ENCODE peak calls at places on chromosome 5, in four cellular contexts. E is GM23248, X is DND-41, N is GM12878. U is an unnamed sample. For H3K79me2 and H3K4me1, the result is how much of the 10 kb centered on the place peaks cover.

GRCh38 chr5:146632620-146633019 is 116.6 kb upstream of the GPR151 start:
- DNase-seq in E (no peak), X (no peak), N (no peak), U (no peak)

GRCh38 chr5:102858808-102859207 is 103.7 kb downstream of the PAM start:
- DNase-seq in E (peak), X (no peak), N (no peak), U (no peak)

GRCh38 chr5:91219803-91220371 is 163.2 kb downstream of the ARRDC3 start:
- DNase-seq in E (no peak), X (peak), N (no peak), U (peak)

GRCh38 chr5:39040875-39041274 is 33.3 kb downstream of the RICTOR start:
- DNase-seq in E (no peak), X (no peak), N (no peak), U (no peak)

GRCh38 chr5:14872070-14872989 is 752 bp upstream of the ANKH start:
- DNase-seq in E (peak), X (peak), N (no peak), U (peak)

GRCh38 chr5:159409801-159410200 is 79.5 kb upstream of the IL12B start:
- DNase-seq in E (no peak), X (no peak), N (peak), U (no peak)

GRCh38 chr5:169795311-169795710 is 158.2 kb downstream of the DOCK2 start:
- DNase-seq in E (no peak), X (no peak), N (no peak), U (no peak)

GRCh38 chr5:114355086-114355830 is 6.6 kb upstream of the KCNN2 start:
- DNase-seq in E (no peak), X (no peak), N (no peak), U (no peak)

GRCh38 chr5:68409259-68409658 is 193.7 kb downstream of the PIK3R1 start:
- DNase-seq in E (peak), X (no peak), N (no peak), U (no peak)

GRCh38 chr5:61333351-61334223 is 1.5 kb downstream of the ZSWIM6 start:
- DNase-seq in E (peak), X (no peak), N (no peak), U (peak)

GRCh38 chr5:168756517-168757391 is 177.6 kb upstream of the PANK3 start:
- DNase-seq in E (no peak), X (peak), N (no peak), U (no peak)

GRCh38 chr5:45795458-45795857 is 99.3 kb upstream of the HCN1 start:
- DNase-seq in E (no peak), X (no peak), N (no peak), U (no peak)

GRCh38 chr5:32802764-32803163 is 91.6 kb downstream of the NPR3 start:
- DNase-seq in E (no peak), X (no peak), N (no peak), U (no peak)

GRCh38 chr5:87268126-87268969 is 665 bp downstream of the RASA1 start:
- DNase-seq in E (peak), X (peak), N (peak), U (no peak)

GRCh38 chr5:160930361-160930760 is 78.3 kb upstream of the ATP10B start:
- DNase-seq in E (peak), X (no peak), N (no peak), U (no peak)

GRCh38 chr5:155938051-155938450 is 388.9 kb upstream of the SGCD start:
- DNase-seq in E (no peak), X (no peak), N (no peak), U (no peak)

GRCh38 chr5:14063117-14063516 is 80.0 kb upstream of the TRIO start:
- DNase-seq in E (peak), X (no peak), N (no peak), U (no peak)

GRCh38 chr5:135034186-135034962 is at the start of gene PITX1:
- DNase-seq in E (peak), X (peak), N (no peak), U (peak)

GRCh38 chr5:65213921-65214525 is 267.7 kb downstream of the ADAMTS6 start:
- DNase-seq in E (peak), X (no peak), N (no peak), U (no peak)

GRCh38 chr5:34035732-34036131 is 7.3 kb downstream of the C1QTNF3 start:
- DNase-seq in E (no peak), X (no peak), N (no peak), U (no peak)

GRCh38 chr5:59275537-59276276 is 617.8 kb downstream of the PDE4D start:
- DNase-seq in E (peak), X (no peak), N (no peak), U (no peak)

GRCh38 chr5:59473611-59474010 is 419.9 kb downstream of the PDE4D start:
- DNase-seq in E (no peak), X (no peak), N (no peak), U (no peak)

GRCh38 chr5:179530069-179530998 is 20.0 kb upstream of the RUFY1 start:
- DNase-seq in E (peak), X (peak), N (no peak), U (peak)

GRCh38 chr5:119852140-119852539 is 222.8 kb downstream of the FAM170A start:
- DNase-seq in E (no peak), X (no peak), N (no peak), U (no peak)

GRCh38 chr5:143014017-143014651 is 244.0 kb downstream of the ARHGAP26 start:
- DNase-seq in E (peak), X (peak), N (no peak), U (peak)

GRCh38 chr5:1468247-1468612 is 23.0 kb upstream of the SLC6A3 start:
- DNase-seq in E (peak), X (peak), N (no peak), U (peak)

GRCh38 chr5:113274836-113275414 is 159.9 kb downstream of the TSSK1B start:
- DNase-seq in E (no peak), X (no peak), N (no peak), U (no peak)

GRCh38 chr5:42225009-42225408 is 198.2 kb upstream of the GHR start:
- DNase-seq in E (no peak), X (no peak), N (no peak), U (no peak)

GRCh38 chr5:111744455-111744854 is 12.5 kb downstream of the NREP start:
- DNase-seq in E (peak), X (peak), N (no peak), U (no peak)

GRCh38 chr5:169808118-169808581 is 171.1 kb downstream of the DOCK2 start:
- DNase-seq in E (no peak), X (no peak), N (no peak), U (no peak)

GRCh38 chr5:24635217-24635616 is 9.6 kb downstream of the CDH10 start:
- DNase-seq in E (no peak), X (no peak), N (no peak), U (no peak)

GRCh38 chr5:6176294-6176693 is 202.1 kb downstream of the MED10 start:
- DNase-seq in E (no peak), X (no peak), N (no peak), U (no peak)

GRCh38 chr5:80326468-80326867 is 6.7 kb downstream of the SPZ1 start:
- DNase-seq in E (no peak), X (no peak), N (no peak), U (no peak)
- H3K4me3 ChIP-seq in E (no peak), X (no peak), N (no peak), U (no peak)

GRCh38 chr5:95924720-95925119 is 36.9 kb downstream of the ELL2 start:
- DNase-seq in E (no peak), X (no peak), N (no peak), U (no peak)
- H3K79me2 ChIP-seq in E (half or more), X (under half), N (half or more), U (under half)

DNA sequence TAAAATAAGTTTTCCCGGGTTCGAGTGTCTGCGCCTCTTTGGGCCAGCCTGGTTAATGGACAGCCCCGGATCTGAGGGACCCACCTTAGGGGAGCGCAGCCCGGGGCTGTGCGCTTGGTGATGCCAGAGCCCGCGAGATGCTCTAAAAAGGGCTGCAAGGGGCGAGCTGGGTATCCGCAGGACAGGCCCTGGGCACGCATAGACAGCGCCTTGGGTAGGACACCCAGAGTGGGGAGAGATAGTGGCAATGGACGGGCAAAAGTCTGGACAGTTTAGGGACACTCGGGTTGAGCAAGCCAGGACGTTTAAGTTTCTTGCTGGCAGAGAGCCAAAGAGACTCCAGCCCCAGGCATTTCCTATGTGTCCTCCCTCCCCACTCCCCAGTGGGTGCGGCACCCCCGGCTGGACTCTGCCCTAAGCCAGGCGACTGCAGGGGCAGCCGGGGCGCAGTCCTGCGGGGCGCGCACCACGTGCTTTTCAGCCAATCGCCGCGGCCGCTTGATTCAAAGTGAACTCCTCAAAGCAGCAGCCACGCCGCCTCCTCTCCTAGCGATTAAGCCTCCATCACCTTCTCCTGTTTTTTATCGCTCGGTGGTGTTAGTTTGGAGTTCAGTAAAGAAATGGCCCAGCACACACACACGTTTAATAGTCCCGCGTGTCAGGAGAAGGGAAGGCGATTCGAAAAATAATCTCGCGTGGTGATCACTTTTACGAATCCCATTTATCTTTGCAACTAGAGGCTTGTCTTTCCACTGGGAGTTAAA is 668 bp upstream of the ENC1 start:
- DNase-seq in E (peak), X (peak), N (no peak), U (no peak)
- H3K4me1 ChIP-seq in E (under half), X (under half), N (under half), U (under half)

GRCh38 chr5:76029739-76030138 is 53.4 kb upstream of the SV2C start:
- DNase-seq in E (no peak), X (no peak), N (no peak), U (no peak)
- H3K4me3 ChIP-seq in E (no peak), X (no peak), N (no peak), U (no peak)

GRCh38 chr5:172858990-172859811 is 25.1 kb downstream of the ERGIC1 start:
- DNase-seq in E (peak), X (no peak), N (no peak), U (no peak)

GRCh38 chr5:172860520-172861443 is 26.7 kb downstream of the ERGIC1 start:
- DNase-seq in E (peak), X (no peak), N (no peak), U (no peak)

GRCh38 chr5:172859966-172860365 is 25.9 kb downstream of the ERGIC1 start:
- DNase-seq in E (no peak), X (no peak), N (no peak), U (no peak)

GRCh38 chr5:172862165-172862801 is 28.2 kb downstream of the ERGIC1 start:
- DNase-seq in E (no peak), X (no peak), N (no peak), U (no peak)

DNA sequence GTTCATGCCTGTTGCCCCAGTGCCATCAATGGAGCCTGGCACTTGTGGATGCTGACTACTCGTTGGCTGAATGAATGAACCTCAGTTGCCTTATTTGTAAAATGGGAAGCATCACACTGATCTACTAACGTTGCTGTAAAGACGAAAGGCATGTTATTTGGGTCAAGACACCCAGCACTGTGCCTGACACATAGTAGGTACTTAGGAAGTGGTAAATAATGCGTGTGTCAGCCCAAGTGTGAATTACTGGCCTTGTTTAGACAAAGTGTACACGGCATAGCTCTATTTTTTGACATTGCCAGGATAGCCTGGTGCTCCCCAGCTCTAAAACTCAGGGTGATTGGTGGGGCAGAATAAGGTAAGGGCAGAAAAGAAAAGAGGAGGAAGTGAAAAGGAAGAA is 27.4 kb downstream of the ERGIC1 start:
- DNase-seq in E (no peak), X (no peak), N (no peak), U (no peak)
- H3K79me2 ChIP-seq in E (half or more), X (under half), N (under half), U (under half)

GRCh38 chr5:62542720-62543119 is 35.9 kb upstream of the LRRC70 start:
- DNase-seq in E (no peak), X (no peak), N (no peak), U (no peak)

GRCh38 chr5:62534461-62535236 is 44.0 kb upstream of the LRRC70 start:
- DNase-seq in E (no peak), X (no peak), N (no peak), U (no peak)

GRCh38 chr5:62536232-62536631 is 42.4 kb upstream of the LRRC70 start:
- DNase-seq in E (no peak), X (no peak), N (no peak), U (no peak)

GRCh38 chr5:62536783-62537182 is 41.8 kb upstream of the LRRC70 start:
- DNase-seq in E (no peak), X (no peak), N (no peak), U (no peak)

GRCh38 chr5:62538017-62538942 is 40.3 kb upstream of the LRRC70 start:
- DNase-seq in E (peak), X (no peak), N (peak), U (peak)
- H3K4me1 ChIP-seq in E (under half), X (under half), N (under half), U (under half)

GRCh38 chr5:57172466-57172961 is 1.3 kb upstream of the GPBP1 start:
- DNase-seq in E (peak), X (peak), N (no peak), U (peak)

GRCh38 chr5:57173318-57174127 is at the start of gene GPBP1:
- DNase-seq in E (peak), X (peak), N (peak), U (peak)

GRCh38 chr5:57174128-57174849 is 430 bp downstream of the GPBP1 start:
- DNase-seq in E (peak), X (no peak), N (no peak), U (peak)

GRCh38 chr5:57173026-57173317 is 887 bp upstream of the GPBP1 start:
- DNase-seq in E (no peak), X (no peak), N (no peak), U (no peak)

DNA sequence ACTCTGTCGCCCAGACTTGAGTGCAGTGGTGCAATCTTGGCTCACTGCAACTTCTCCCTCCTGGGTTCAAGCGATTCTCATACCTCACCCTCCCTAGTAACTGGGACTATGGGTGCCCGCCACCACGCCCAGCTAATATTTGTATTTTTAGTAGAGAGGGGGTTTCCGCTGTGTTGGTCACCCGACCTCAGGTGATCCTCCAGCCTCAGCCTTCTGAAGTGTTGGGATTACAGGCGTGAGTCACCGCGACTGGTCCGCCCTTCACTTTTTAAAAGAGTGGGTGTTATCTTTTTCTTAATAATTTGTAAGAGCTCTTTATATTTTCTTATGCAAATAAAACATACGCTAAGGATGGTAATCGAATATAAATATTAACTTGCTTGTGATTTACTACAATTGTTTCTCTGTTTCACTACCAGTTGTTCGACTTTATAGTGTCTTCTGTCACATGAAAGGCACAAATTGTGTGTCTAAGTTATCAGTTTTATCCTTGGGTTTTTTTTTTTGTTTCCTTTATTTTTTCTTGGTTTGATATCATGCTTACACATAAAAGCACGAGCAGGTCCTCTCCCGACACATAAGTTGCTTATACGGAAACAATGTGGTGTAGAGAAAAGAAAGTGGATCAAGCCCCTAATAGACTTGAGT is 1.9 kb upstream of the GPBP1 start:
- DNase-seq in E (no peak), X (no peak), N (no peak), U (peak)
- H3K4me3 ChIP-seq in E (peak), X (peak), N (peak), U (peak)

GRCh38 chr5:173512637-173513435 is 103.6 kb downstream of the BOD1 start:
- DNase-seq in E (no peak), X (no peak), N (peak), U (no peak)

GRCh38 chr5:173514666-173515065 is 101.8 kb downstream of the BOD1 start:
- DNase-seq in E (peak), X (no peak), N (no peak), U (no peak)

GRCh38 chr5:173517648-173518047 is 98.8 kb downstream of the BOD1 start:
- DNase-seq in E (no peak), X (no peak), N (no peak), U (no peak)

GRCh38 chr5:173515526-173515925 is 100.9 kb downstream of the BOD1 start:
- DNase-seq in E (peak), X (no peak), N (no peak), U (no peak)

DNA sequence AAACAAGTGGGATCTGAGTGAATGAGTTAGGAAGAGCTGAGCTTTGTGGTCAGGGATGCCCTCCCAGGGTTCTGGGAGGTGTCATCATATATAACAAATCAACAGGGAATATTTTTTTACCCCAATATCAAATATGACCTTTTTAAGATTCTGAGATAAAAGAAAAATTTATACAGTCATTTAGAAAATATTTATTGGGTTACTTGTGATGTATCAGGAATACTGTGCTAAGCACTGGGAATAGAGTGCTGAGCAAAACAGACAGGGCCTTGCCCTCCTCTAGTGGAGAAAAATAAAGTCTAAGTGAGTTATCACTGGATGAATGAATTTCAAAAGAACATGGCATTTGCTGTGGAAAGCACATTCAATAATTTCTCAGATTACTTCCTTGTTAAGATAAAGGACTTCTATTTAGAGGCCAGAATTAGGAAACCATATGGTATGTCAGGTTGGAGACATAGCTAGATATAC is 102.9 kb downstream of the BOD1 start:
- DNase-seq in E (peak), X (no peak), N (no peak), U (no peak)
- H3K79me2 ChIP-seq in E (under half), X (under half), N (under half), U (under half)

U was measured in Karpas-422.